ENCODE peak calls at places on chromosome 20, in ten cellular contexts. One of them, this sample, is unnamed.

GRCh38 chr20:21053002-21053762 is 53.0 kb downstream of the LINC00237 start:
- DNase-seq in EL: no peak
- DNase-seq in HAP-1: peak; percentile 58
- DNase-seq in T-helper 17 cell: no peak
- DNase-seq in activated T-cell treated with anti-CD3 and anti-CD28 coated beads for 1 hour: no peak
- DNase-seq in GM19239: no peak
- DNase-seq in WTC11: peak; percentile 36
- DNase-seq in Daoy: no peak
- DNase-seq in H9: no peak
- DNase-seq in glomerular endothelial cell: no peak
- DNase-seq in this sample: no peak

GRCh38 chr20:5433352-5433751 is 116.6 kb upstream of the PROKR2 start:
- DNase-seq in EL: no peak
- DNase-seq in HAP-1: no peak
- DNase-seq in T-helper 17 cell: no peak
- DNase-seq in activated T-cell treated with anti-CD3 and anti-CD28 coated beads for 1 hour: no peak
- DNase-seq in GM19239: no peak
- DNase-seq in WTC11: no peak
- DNase-seq in Daoy: no peak
- DNase-seq in H9: no peak
- DNase-seq in glomerular endothelial cell: no peak
- DNase-seq in this sample: no peak

GRCh38 chr20:44684047-44684965 is 30.9 kb upstream of the CCN5 start:
- DNase-seq in EL: no peak
- DNase-seq in HAP-1: no peak
- DNase-seq in T-helper 17 cell: no peak
- DNase-seq in activated T-cell treated with anti-CD3 and anti-CD28 coated beads for 1 hour: no peak
- DNase-seq in GM19239: no peak
- DNase-seq in WTC11: no peak
- DNase-seq in Daoy: no peak
- DNase-seq in H9: no peak
- DNase-seq in glomerular endothelial cell: no peak
- DNase-seq in this sample: no peak

GRCh38 chr20:63708301-63709148 is 686 bp downstream of the ZGPAT start:
- DNase-seq in EL: no peak
- DNase-seq in HAP-1: peak; percentile 16
- DNase-seq in T-helper 17 cell: no peak
- DNase-seq in activated T-cell treated with anti-CD3 and anti-CD28 coated beads for 1 hour: no peak
- DNase-seq in GM19239: peak; percentile 36
- DNase-seq in WTC11: no peak
- DNase-seq in Daoy: no peak
- DNase-seq in H9: peak; percentile 28
- DNase-seq in glomerular endothelial cell: no peak
- DNase-seq in this sample: peak; percentile 87

GRCh38 chr20:50381053-50381732 is 129.0 kb upstream of the PTPN1 start:
- DNase-seq in EL: no peak
- DNase-seq in HAP-1: no peak
- DNase-seq in T-helper 17 cell: no peak
- DNase-seq in activated T-cell treated with anti-CD3 and anti-CD28 coated beads for 1 hour: no peak
- DNase-seq in GM19239: no peak
- DNase-seq in WTC11: no peak
- DNase-seq in Daoy: no peak
- DNase-seq in H9: no peak
- DNase-seq in glomerular endothelial cell: no peak
- DNase-seq in this sample: no peak

GRCh38 chr20:48260370-48260769 is 475.1 kb upstream of the SULF2 start:
- DNase-seq in EL: no peak
- DNase-seq in HAP-1: no peak
- DNase-seq in T-helper 17 cell: no peak
- DNase-seq in activated T-cell treated with anti-CD3 and anti-CD28 coated beads for 1 hour: no peak
- DNase-seq in GM19239: no peak
- DNase-seq in WTC11: no peak
- DNase-seq in Daoy: no peak
- DNase-seq in H9: no peak
- DNase-seq in glomerular endothelial cell: no peak
- DNase-seq in this sample: no peak

GRCh38 chr20:36591854-36592641 is 13.5 kb upstream of the RAB5IF start:
- DNase-seq in EL: peak; percentile 49
- DNase-seq in HAP-1: peak; percentile 62
- DNase-seq in T-helper 17 cell: peak; percentile 28
- DNase-seq in activated T-cell treated with anti-CD3 and anti-CD28 coated beads for 1 hour: no peak
- DNase-seq in GM19239: no peak
- DNase-seq in WTC11: peak; percentile 45
- DNase-seq in Daoy: peak; percentile 70
- DNase-seq in H9: peak; percentile 54
- DNase-seq in glomerular endothelial cell: no peak
- DNase-seq in this sample: no peak

GRCh38 chr20:1893721-1894470 is 1.3 kb upstream of the SIRPA start:
- DNase-seq in EL: no peak
- DNase-seq in HAP-1: no peak
- DNase-seq in T-helper 17 cell: no peak
- DNase-seq in activated T-cell treated with anti-CD3 and anti-CD28 coated beads for 1 hour: no peak
- DNase-seq in GM19239: no peak
- DNase-seq in WTC11: no peak
- DNase-seq in Daoy: no peak
- DNase-seq in H9: no peak
- DNase-seq in glomerular endothelial cell: no peak
- DNase-seq in this sample: peak; percentile 94

GRCh38 chr20:10547276-10548114 is 112.4 kb downstream of the SLX4IP start:
- DNase-seq in EL: no peak
- DNase-seq in HAP-1: no peak
- DNase-seq in T-helper 17 cell: no peak
- DNase-seq in activated T-cell treated with anti-CD3 and anti-CD28 coated beads for 1 hour: no peak
- DNase-seq in GM19239: no peak
- DNase-seq in WTC11: no peak
- DNase-seq in Daoy: no peak
- DNase-seq in H9: no peak
- DNase-seq in glomerular endothelial cell: no peak
- DNase-seq in this sample: no peak

GRCh38 chr20:25669826-25670422 is 26.7 kb downstream of the ZNF337 start:
- DNase-seq in EL: peak; percentile 75
- DNase-seq in HAP-1: peak; percentile 29
- DNase-seq in T-helper 17 cell: no peak
- DNase-seq in activated T-cell treated with anti-CD3 and anti-CD28 coated beads for 1 hour: no peak
- DNase-seq in GM19239: no peak
- DNase-seq in WTC11: peak; percentile 30
- DNase-seq in Daoy: no peak
- DNase-seq in H9: peak; percentile 57
- DNase-seq in glomerular endothelial cell: no peak
- DNase-seq in this sample: no peak

GRCh38 chr20:7851031-7851490 is 89.2 kb downstream of the HAO1 start:
- DNase-seq in EL: peak; percentile 1
- DNase-seq in HAP-1: no peak
- DNase-seq in T-helper 17 cell: no peak
- DNase-seq in activated T-cell treated with anti-CD3 and anti-CD28 coated beads for 1 hour: no peak
- DNase-seq in GM19239: no peak
- DNase-seq in WTC11: no peak
- DNase-seq in Daoy: no peak
- DNase-seq in H9: no peak
- DNase-seq in glomerular endothelial cell: no peak
- DNase-seq in this sample: no peak

GRCh38 chr20:62739581-62740285 is 31.1 kb downstream of the NTSR1 start:
- DNase-seq in EL: peak; percentile 54
- DNase-seq in HAP-1: no peak
- DNase-seq in T-helper 17 cell: peak; percentile 24
- DNase-seq in activated T-cell treated with anti-CD3 and anti-CD28 coated beads for 1 hour: peak; percentile 28
- DNase-seq in GM19239: peak; percentile 58
- DNase-seq in WTC11: peak; percentile 13
- DNase-seq in Daoy: peak; percentile 81
- DNase-seq in H9: no peak
- DNase-seq in glomerular endothelial cell: no peak
- DNase-seq in this sample: no peak

GRCh38 chr20:37727957-37728634 is 34.3 kb downstream of the CTNNBL1 start:
- DNase-seq in EL: no peak
- DNase-seq in HAP-1: no peak
- DNase-seq in T-helper 17 cell: no peak
- DNase-seq in activated T-cell treated with anti-CD3 and anti-CD28 coated beads for 1 hour: no peak
- DNase-seq in GM19239: no peak
- DNase-seq in WTC11: no peak
- DNase-seq in Daoy: no peak
- DNase-seq in H9: no peak
- DNase-seq in glomerular endothelial cell: no peak
- DNase-seq in this sample: no peak

GRCh38 chr20:39823239-39823638 is 861.1 kb downstream of the DHX35 start:
- DNase-seq in EL: peak; percentile 93
- DNase-seq in HAP-1: no peak
- DNase-seq in T-helper 17 cell: no peak
- DNase-seq in activated T-cell treated with anti-CD3 and anti-CD28 coated beads for 1 hour: no peak
- DNase-seq in GM19239: no peak
- DNase-seq in WTC11: no peak
- DNase-seq in Daoy: peak; percentile 68
- DNase-seq in H9: no peak
- DNase-seq in glomerular endothelial cell: no peak
- DNase-seq in this sample: no peak

GRCh38 chr20:23884771-23885162 is 5.2 kb upstream of the CST5 start:
- DNase-seq in EL: no peak
- DNase-seq in HAP-1: no peak
- DNase-seq in T-helper 17 cell: no peak
- DNase-seq in activated T-cell treated with anti-CD3 and anti-CD28 coated beads for 1 hour: no peak
- DNase-seq in GM19239: no peak
- DNase-seq in WTC11: no peak
- DNase-seq in Daoy: no peak
- DNase-seq in H9: no peak
- DNase-seq in glomerular endothelial cell: no peak
- DNase-seq in this sample: no peak

GRCh38 chr20:20435453-20435852 is 67.5 kb downstream of the INSM1 start:
- DNase-seq in EL: no peak
- DNase-seq in HAP-1: no peak
- DNase-seq in T-helper 17 cell: no peak
- DNase-seq in activated T-cell treated with anti-CD3 and anti-CD28 coated beads for 1 hour: no peak
- DNase-seq in GM19239: no peak
- DNase-seq in WTC11: no peak
- DNase-seq in Daoy: no peak
- DNase-seq in H9: no peak
- DNase-seq in glomerular endothelial cell: no peak
- DNase-seq in this sample: no peak

GRCh38 chr20:40686893-40687292 is 2.1 kb downstream of the MAFB start:
- DNase-seq in EL: no peak
- DNase-seq in HAP-1: no peak
- DNase-seq in T-helper 17 cell: no peak
- DNase-seq in activated T-cell treated with anti-CD3 and anti-CD28 coated beads for 1 hour: no peak
- DNase-seq in GM19239: no peak
- DNase-seq in WTC11: no peak
- DNase-seq in Daoy: no peak
- DNase-seq in H9: peak; percentile 33
- DNase-seq in glomerular endothelial cell: no peak
- DNase-seq in this sample: no peak

GRCh38 chr20:23627501-23627900 is 10.3 kb downstream of the CST3 start:
- DNase-seq in EL: no peak
- DNase-seq in HAP-1: no peak
- DNase-seq in T-helper 17 cell: no peak
- DNase-seq in activated T-cell treated with anti-CD3 and anti-CD28 coated beads for 1 hour: no peak
- DNase-seq in GM19239: no peak
- DNase-seq in WTC11: no peak
- DNase-seq in Daoy: no peak
- DNase-seq in H9: no peak
- DNase-seq in glomerular endothelial cell: no peak
- DNase-seq in this sample: no peak

GRCh38 chr20:9172908-9173307 is 104.0 kb downstream of the PLCB4 start:
- DNase-seq in EL: no peak
- DNase-seq in HAP-1: no peak
- DNase-seq in T-helper 17 cell: no peak
- DNase-seq in activated T-cell treated with anti-CD3 and anti-CD28 coated beads for 1 hour: no peak
- DNase-seq in GM19239: no peak
- DNase-seq in WTC11: no peak
- DNase-seq in Daoy: no peak
- DNase-seq in H9: no peak
- DNase-seq in glomerular endothelial cell: no peak
- DNase-seq in this sample: no peak

GRCh38 chr20:20561172-20561571 is 151.3 kb downstream of the RALGAPA2 start:
- DNase-seq in EL: no peak
- DNase-seq in HAP-1: no peak
- DNase-seq in T-helper 17 cell: no peak
- DNase-seq in activated T-cell treated with anti-CD3 and anti-CD28 coated beads for 1 hour: no peak
- DNase-seq in GM19239: no peak
- DNase-seq in WTC11: no peak
- DNase-seq in Daoy: no peak
- DNase-seq in H9: no peak
- DNase-seq in glomerular endothelial cell: no peak
- DNase-seq in this sample: no peak

GRCh38 chr20:40489886-40490285 is 199.2 kb downstream of the MAFB start:
- DNase-seq in EL: peak; percentile 91
- DNase-seq in HAP-1: no peak
- DNase-seq in T-helper 17 cell: no peak
- DNase-seq in activated T-cell treated with anti-CD3 and anti-CD28 coated beads for 1 hour: no peak
- DNase-seq in GM19239: no peak
- DNase-seq in WTC11: no peak
- DNase-seq in Daoy: peak; percentile 47
- DNase-seq in H9: no peak
- DNase-seq in glomerular endothelial cell: no peak
- DNase-seq in this sample: no peak

GRCh38 chr20:53171065-53171464 is 198.9 kb downstream of the TSHZ2 start:
- DNase-seq in EL: no peak
- DNase-seq in HAP-1: no peak
- DNase-seq in T-helper 17 cell: no peak
- DNase-seq in activated T-cell treated with anti-CD3 and anti-CD28 coated beads for 1 hour: no peak
- DNase-seq in GM19239: no peak
- DNase-seq in WTC11: no peak
- DNase-seq in Daoy: no peak
- DNase-seq in H9: no peak
- DNase-seq in glomerular endothelial cell: no peak
- DNase-seq in this sample: no peak

GRCh38 chr20:63505281-63505680 is 6.4 kb upstream of the EEF1A2 start:
- DNase-seq in EL: no peak
- DNase-seq in HAP-1: no peak
- DNase-seq in T-helper 17 cell: no peak
- DNase-seq in activated T-cell treated with anti-CD3 and anti-CD28 coated beads for 1 hour: no peak
- DNase-seq in GM19239: no peak
- DNase-seq in WTC11: no peak
- DNase-seq in Daoy: no peak
- DNase-seq in H9: no peak
- DNase-seq in glomerular endothelial cell: no peak
- DNase-seq in this sample: no peak

GRCh38 chr20:58822175-58822574 is 28.5 kb downstream of the GNAS-AS1 start:
- DNase-seq in EL: no peak
- DNase-seq in HAP-1: no peak
- DNase-seq in T-helper 17 cell: no peak
- DNase-seq in activated T-cell treated with anti-CD3 and anti-CD28 coated beads for 1 hour: no peak
- DNase-seq in GM19239: no peak
- DNase-seq in WTC11: peak; percentile 43
- DNase-seq in Daoy: no peak
- DNase-seq in H9: no peak
- DNase-seq in glomerular endothelial cell: no peak
- DNase-seq in this sample: no peak

GRCh38 chr20:17848649-17849048 is 119.9 kb downstream of the SNX5 start:
- DNase-seq in EL: no peak
- DNase-seq in HAP-1: no peak
- DNase-seq in T-helper 17 cell: no peak
- DNase-seq in activated T-cell treated with anti-CD3 and anti-CD28 coated beads for 1 hour: no peak
- DNase-seq in GM19239: no peak
- DNase-seq in WTC11: no peak
- DNase-seq in Daoy: no peak
- DNase-seq in H9: no peak
- DNase-seq in glomerular endothelial cell: no peak
- DNase-seq in this sample: no peak